ENCODE peak calls at places on chromosomes 12 and 14, in ten cellular contexts. One of them, this sample, is unnamed.

GRCh38 chr12:120972870-120973543 is 5.3 kb upstream of the HNF1A start:
- DNase-seq in H4: no peak
- DNase-seq in WTC11: peak; percentile 71
- DNase-seq in kidney glomerular epithelial cell: peak; percentile 48
- DNase-seq in stimulated activated CD4-positive, alpha-beta T cell treated with anti-CD3 and anti-CD28 coated beads, Interleukin-2, amount 100 ng/mL, for 48 hours: no peak
- DNase-seq in HTR-8/SVneo: no peak
- DNase-seq in WERI-Rb-1: no peak
- DNase-seq in lung: peak; percentile 49
- DNase-seq in activated CD4-positive, alpha-beta T cell treated with anti-CD3 and anti-CD28 coated beads, Interleukin-2, amount 10 ng/mL, durations not matched to agents 7 days and 5 days: no peak
- DNase-seq in AG09309: no peak
- DNase-seq in this sample: no peak

GRCh38 chr14:22416193-22416592 is 172.8 kb downstream of the DAD1 start:
- DNase-seq in WTC11: no peak
- DNase-seq in HTR-8/SVneo: no peak
- DNase-seq in stimulated activated CD4-positive, alpha-beta T cell treated with anti-CD3 and anti-CD28 coated beads, Interleukin-2, amount 100 ng/mL, for 48 hours: no peak
- DNase-seq in activated CD4-positive, alpha-beta T cell treated with anti-CD3 and anti-CD28 coated beads, Interleukin-2, amount 10 ng/mL, durations not matched to agents 7 days and 5 days: no peak
- DNase-seq in lung: no peak
- DNase-seq in WERI-Rb-1: no peak
- DNase-seq in kidney glomerular epithelial cell: no peak
- DNase-seq in AG09309: no peak
- DNase-seq in H4: no peak
- DNase-seq in this sample: no peak

GRCh38 chr14:106372870-106373657 is 846.7 kb downstream of the TMEM121 start:
- DNase-seq in WTC11: peak; percentile 32
- DNase-seq in stimulated activated CD4-positive, alpha-beta T cell treated with anti-CD3 and anti-CD28 coated beads, Interleukin-2, amount 100 ng/mL, for 48 hours: peak; percentile 77
- DNase-seq in AG09309: no peak
- DNase-seq in WERI-Rb-1: peak; percentile 70
- DNase-seq in kidney glomerular epithelial cell: peak; percentile 0
- DNase-seq in activated CD4-positive, alpha-beta T cell treated with anti-CD3 and anti-CD28 coated beads, Interleukin-2, amount 10 ng/mL, durations not matched to agents 7 days and 5 days: peak; percentile 79
- DNase-seq in lung: peak; percentile 62
- DNase-seq in HTR-8/SVneo: peak; percentile 10
- DNase-seq in H4: no peak
- DNase-seq in this sample: peak; percentile 88

GRCh38 chr12:82942521-82942920 is 255.8 kb downstream of the TMTC2 start:
- DNase-seq in stimulated activated CD4-positive, alpha-beta T cell treated with anti-CD3 and anti-CD28 coated beads, Interleukin-2, amount 100 ng/mL, for 48 hours: no peak
- DNase-seq in AG09309: no peak
- DNase-seq in activated CD4-positive, alpha-beta T cell treated with anti-CD3 and anti-CD28 coated beads, Interleukin-2, amount 10 ng/mL, durations not matched to agents 7 days and 5 days: no peak
- DNase-seq in WTC11: no peak
- DNase-seq in lung: no peak
- DNase-seq in HTR-8/SVneo: no peak
- DNase-seq in kidney glomerular epithelial cell: no peak
- DNase-seq in H4: no peak
- DNase-seq in WERI-Rb-1: no peak
- DNase-seq in this sample: no peak

GRCh38 chr12:119802472-119802871 is 74.6 kb downstream of the CIT start:
- DNase-seq in H4: no peak
- DNase-seq in stimulated activated CD4-positive, alpha-beta T cell treated with anti-CD3 and anti-CD28 coated beads, Interleukin-2, amount 100 ng/mL, for 48 hours: no peak
- DNase-seq in activated CD4-positive, alpha-beta T cell treated with anti-CD3 and anti-CD28 coated beads, Interleukin-2, amount 10 ng/mL, durations not matched to agents 7 days and 5 days: no peak
- DNase-seq in AG09309: peak; percentile 53
- DNase-seq in lung: no peak
- DNase-seq in WTC11: no peak
- DNase-seq in WERI-Rb-1: no peak
- DNase-seq in kidney glomerular epithelial cell: no peak
- DNase-seq in HTR-8/SVneo: no peak
- DNase-seq in this sample: no peak

GRCh38 chr12:32920506-32921085 is 24.0 kb upstream of the PKP2 start:
- DNase-seq in AG09309: no peak
- DNase-seq in WERI-Rb-1: no peak
- DNase-seq in kidney glomerular epithelial cell: no peak
- DNase-seq in H4: no peak
- DNase-seq in lung: no peak
- DNase-seq in activated CD4-positive, alpha-beta T cell treated with anti-CD3 and anti-CD28 coated beads, Interleukin-2, amount 10 ng/mL, durations not matched to agents 7 days and 5 days: no peak
- DNase-seq in stimulated activated CD4-positive, alpha-beta T cell treated with anti-CD3 and anti-CD28 coated beads, Interleukin-2, amount 100 ng/mL, for 48 hours: no peak
- DNase-seq in WTC11: no peak
- DNase-seq in HTR-8/SVneo: no peak
- DNase-seq in this sample: no peak

GRCh38 chr12:7994731-7995205 is 37.7 kb upstream of the FOXJ2 start:
- DNase-seq in AG09309: peak; percentile 91
- DNase-seq in WERI-Rb-1: no peak
- DNase-seq in activated CD4-positive, alpha-beta T cell treated with anti-CD3 and anti-CD28 coated beads, Interleukin-2, amount 10 ng/mL, durations not matched to agents 7 days and 5 days: no peak
- DNase-seq in stimulated activated CD4-positive, alpha-beta T cell treated with anti-CD3 and anti-CD28 coated beads, Interleukin-2, amount 100 ng/mL, for 48 hours: no peak
- DNase-seq in WTC11: peak; percentile 25
- DNase-seq in kidney glomerular epithelial cell: no peak
- DNase-seq in H4: peak; percentile 79
- DNase-seq in lung: no peak
- DNase-seq in HTR-8/SVneo: no peak
- DNase-seq in this sample: no peak

GRCh38 chr14:92540472-92541048 is 27.0 kb downstream of the RIN3 start:
- DNase-seq in AG09309: peak; percentile 98
- DNase-seq in HTR-8/SVneo: peak; percentile 73
- DNase-seq in WTC11: no peak
- DNase-seq in kidney glomerular epithelial cell: peak; percentile 93
- DNase-seq in WERI-Rb-1: no peak
- DNase-seq in activated CD4-positive, alpha-beta T cell treated with anti-CD3 and anti-CD28 coated beads, Interleukin-2, amount 10 ng/mL, durations not matched to agents 7 days and 5 days: no peak
- DNase-seq in lung: peak; percentile 83
- DNase-seq in stimulated activated CD4-positive, alpha-beta T cell treated with anti-CD3 and anti-CD28 coated beads, Interleukin-2, amount 100 ng/mL, for 48 hours: no peak
- DNase-seq in H4: peak; percentile 96
- DNase-seq in this sample: no peak